ENCODE peak calls at places on chromosomes 1 and 21, in six cellular contexts. G, K, L, Z, E and P are unnamed samples.
A peak's percentile ranks its signal among the peaks of the same experiment; 100 is the strongest.

GRCh38 chr1:226634156-226634588 is 85.6 kb downstream of the STUM start:
- DNase-seq in G (peak; percentile 83), K (peak; percentile 85), L (peak; percentile 72), Z (peak; percentile 70), E (peak; percentile 92), P (peak; percentile 83)

GRCh38 chr1:182795563-182796228 is 6.1 kb downstream of the NPL start:
- DNase-seq in G (no peak), K (no peak), L (no peak), Z (no peak), E (no peak), P (no peak)

GRCh38 chr1:21511579-21512522 is 2.6 kb downstream of the ALPL start:
- DNase-seq in G (no peak), K (no peak), L (no peak), Z (no peak), E (peak; percentile 77), P (peak; percentile 62)

GRCh38 chr1:47688631-47689296 is 250.9 kb downstream of the FOXD2 start:
- DNase-seq in G (no peak), K (no peak), L (no peak), Z (no peak), E (no peak), P (no peak)

GRCh38 chr1:8423134-8423701 is 105.3 kb downstream of the SLC45A1 start:
- DNase-seq in G (peak; percentile 37), K (peak; percentile 30), L (no peak), Z (no peak), E (peak; percentile 75), P (peak; percentile 47)

GRCh38 chr21:34887729-34888568 is 161.2 kb downstream of the RUNX1 start:
- DNase-seq in G (peak; percentile 86), K (peak; percentile 35), L (no peak), Z (no peak), E (peak; percentile 90), P (peak; percentile 55)

GRCh38 chr1:174791863-174792262 is 207.9 kb upstream of the CACYBP start:
- DNase-seq in G (no peak), K (no peak), L (no peak), Z (no peak), E (no peak), P (no peak)

GRCh38 chr1:218592688-218593087 is 247.6 kb downstream of the TGFB2 start:
- DNase-seq in G (no peak), K (no peak), L (no peak), Z (no peak), E (no peak), P (no peak)

GRCh38 chr1:108856994-108857393 is at the start of gene AKNAD1:
- DNase-seq in G (no peak), K (no peak), L (no peak), Z (no peak), E (no peak), P (no peak)

GRCh38 chr1:205069371-205070125 is 14.7 kb downstream of the TMEM81 start:
- DNase-seq in G (no peak), K (no peak), L (no peak), Z (no peak), E (peak; percentile 52), P (no peak)

GRCh38 chr21:46113497-46114176 is 15.7 kb downstream of the COL6A2 start:
- DNase-seq in G (no peak), K (no peak), L (no peak), Z (no peak), E (peak; percentile 34), P (no peak)

GRCh38 chr1:206469411-206469932 is 804 bp upstream of the IKBKE start:
- DNase-seq in G (no peak), K (peak; percentile 9), L (no peak), Z (no peak), E (no peak), P (no peak)

GRCh38 chr21:20570824-20571232 is 427.4 kb upstream of the NCAM2 start:
- DNase-seq in G (no peak), K (peak; percentile 90), L (no peak), Z (peak; percentile 55), E (no peak), P (no peak)

GRCh38 chr1:97050501-97050900 is 328.9 kb downstream of the PTBP2 start:
- DNase-seq in G (no peak), K (peak; percentile 61), L (no peak), Z (no peak), E (no peak), P (no peak)

GRCh38 chr1:14390816-14391215 is 207.7 kb upstream of the KAZN start:
- DNase-seq in G (no peak), K (no peak), L (no peak), Z (no peak), E (no peak), P (no peak)

GRCh38 chr1:223331929-223332328 is 32.0 kb downstream of the SUSD4 start:
- DNase-seq in G (no peak), K (no peak), L (no peak), Z (no peak), E (no peak), P (no peak)

GRCh38 chr1:3327389-3327702 is 127.1 kb upstream of the ARHGEF16 start:
- DNase-seq in G (no peak), K (no peak), L (no peak), Z (no peak), E (no peak), P (no peak)

GRCh38 chr1:216523449-216524190 is 100.4 kb upstream of the USH2A start:
- DNase-seq in G (no peak), K (no peak), L (no peak), Z (no peak), E (no peak), P (no peak)

GRCh38 chr1:205275133-205275532 is 46.4 kb downstream of the NUAK2 start:
- DNase-seq in G (peak; percentile 49), K (no peak), L (no peak), Z (no peak), E (no peak), P (no peak)

GRCh38 chr1:222416001-222416791 is 131.7 kb downstream of the HHIPL2 start:
- DNase-seq in G (no peak), K (no peak), L (no peak), Z (no peak), E (no peak), P (no peak)

GRCh38 chr1:17596651-17597509 is 57.4 kb downstream of the ARHGEF10L start:
- DNase-seq in G (no peak), K (no peak), L (no peak), Z (no peak), E (no peak), P (no peak)

GRCh38 chr1:76949503-76949902 is 82.2 kb downstream of the ST6GALNAC5 start:
- DNase-seq in G (no peak), K (no peak), L (no peak), Z (no peak), E (no peak), P (no peak)